ENCODE peak calls at places on chromosome 15, in seven cellular contexts. Y, X, L, A, I, P and J are unnamed samples.

GRCh38 chr15:33013827-33014445 is 180.6 kb downstream of the FMN1 start:
- DNase-seq in Y (no peak), X (no peak), L (no peak), A (peak), I (no peak), P (no peak), J (no peak)

GRCh38 chr15:69535101-69535638 is 82.6 kb downstream of the RPLP1 start:
- DNase-seq in Y (no peak), X (no peak), L (no peak), A (no peak), I (no peak), P (no peak), J (no peak)

GRCh38 chr15:56496635-56497034 is 31.7 kb upstream of the MNS1 start:
- DNase-seq in Y (peak), X (peak), L (peak), A (peak), I (no peak), P (peak), J (peak)

GRCh38 chr15:62559049-62559733 is 394.1 kb upstream of the C2CD4B start:
- DNase-seq in Y (no peak), X (no peak), L (no peak), A (no peak), I (no peak), P (no peak), J (no peak)

GRCh38 chr15:39890640-39891039 is 29.4 kb downstream of the GPR176 start:
- DNase-seq in Y (no peak), X (no peak), L (no peak), A (no peak), I (no peak), P (no peak), J (no peak)

GRCh38 chr15:62647195-62647865 is 395.2 kb upstream of the TPM1 start:
- DNase-seq in Y (peak), X (no peak), L (no peak), A (peak), I (no peak), P (peak), J (no peak)

GRCh38 chr15:81194723-81195122 is 2.0 kb upstream of the IL16 start:
- DNase-seq in Y (no peak), X (no peak), L (no peak), A (no peak), I (no peak), P (no peak), J (no peak)

GRCh38 chr15:84819291-84819768 is 2.2 kb downstream of the ALPK3 start:
- DNase-seq in Y (peak), X (no peak), L (peak), A (no peak), I (no peak), P (peak), J (no peak)

GRCh38 chr15:81887913-81888312 is 157.9 kb downstream of the MEX3B start:
- DNase-seq in Y (no peak), X (no peak), L (no peak), A (no peak), I (no peak), P (no peak), J (no peak)

DNA sequence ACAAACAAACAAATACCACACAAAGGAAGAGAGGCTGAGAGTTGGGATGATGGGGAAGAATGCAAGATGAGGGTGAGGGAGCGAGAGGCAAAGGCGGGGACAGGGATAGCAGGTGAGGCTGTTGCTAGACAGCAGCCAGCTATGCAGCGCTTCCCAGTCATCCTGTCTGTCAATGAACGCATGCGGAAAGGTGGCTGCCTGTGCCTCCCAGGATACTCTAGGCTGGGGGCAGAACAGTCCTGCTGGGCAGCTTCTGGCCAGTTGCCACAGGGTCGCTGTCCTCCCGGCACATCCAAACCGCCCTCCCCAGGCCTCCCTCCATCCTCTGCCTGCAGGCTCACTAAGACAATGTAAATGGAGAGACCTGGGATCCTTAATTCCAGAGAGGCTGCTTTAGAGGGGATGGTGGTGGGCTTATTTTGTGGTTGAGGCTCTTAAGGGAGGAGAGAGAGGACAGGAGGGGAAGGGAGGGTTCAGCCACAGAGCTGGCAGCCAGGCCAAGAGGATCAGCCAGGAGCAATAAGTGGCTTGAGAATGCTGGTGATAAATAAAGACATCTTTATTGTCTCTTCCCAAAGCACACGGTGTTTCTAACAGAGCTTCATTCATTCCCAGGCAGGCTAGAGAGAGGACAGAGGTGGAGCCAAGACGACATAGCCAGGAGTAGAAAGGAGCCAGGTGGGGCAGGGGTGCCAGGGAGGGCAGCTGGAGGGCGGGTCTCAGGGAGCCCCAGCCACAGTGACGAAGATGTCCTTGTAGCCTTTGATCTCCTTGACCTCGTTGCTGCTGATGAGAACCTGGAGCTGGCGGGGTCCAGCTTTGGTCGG is 9.2 kb upstream of the TGM5 start:
- DNase-seq in Y (no peak), X (no peak), L (no peak), A (no peak), I (no peak), P (no peak), J (no peak)
- TF ChIP-seq JUND in Y (no peak), X (no peak), L (no peak), A (no peak), I (no peak), P (no peak), J (no peak)

DNA sequence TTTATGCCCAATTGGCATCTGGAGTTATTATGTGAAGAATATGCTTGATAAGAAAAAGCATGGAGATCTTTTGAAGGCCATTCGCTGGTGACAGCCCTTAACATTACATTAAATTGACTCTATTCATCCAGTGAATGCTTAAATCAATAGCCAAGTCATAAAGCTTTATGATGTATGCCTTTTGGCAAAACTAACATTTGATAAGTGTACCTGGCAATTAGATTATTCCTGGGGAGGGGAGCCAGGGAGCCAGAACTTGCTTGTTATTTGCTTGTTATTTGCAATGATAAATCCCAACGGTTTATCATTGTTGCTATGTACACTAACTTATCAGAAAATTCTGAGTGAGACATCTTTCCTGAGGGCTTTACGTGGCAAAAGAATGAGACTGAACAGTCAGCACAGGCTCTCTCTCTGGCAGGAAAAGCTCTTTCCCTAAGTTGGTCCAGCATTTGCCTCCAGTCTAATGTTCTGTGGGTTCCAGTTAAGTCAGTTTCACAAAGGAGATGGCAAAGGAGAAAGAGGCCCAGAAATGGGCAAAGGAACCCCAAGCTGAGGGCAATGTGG is 35.8 kb upstream of the FBN1 start:
- DNase-seq in Y (no peak), X (no peak), L (peak), A (no peak), I (no peak), P (no peak), J (no peak)
- TF ChIP-seq JUND in Y (no peak), X (no peak), L (no peak), A (no peak), I (no peak), P (no peak), J (no peak)

GRCh38 chr15:71151061-71151460 is 35.8 kb downstream of the THSD4 start:
- DNase-seq in Y (no peak), X (no peak), L (no peak), A (no peak), I (no peak), P (no peak), J (no peak)
- TF ChIP-seq JUND in Y (no peak), X (no peak), L (no peak), A (no peak), I (no peak), P (no peak), J (no peak)

DNA sequence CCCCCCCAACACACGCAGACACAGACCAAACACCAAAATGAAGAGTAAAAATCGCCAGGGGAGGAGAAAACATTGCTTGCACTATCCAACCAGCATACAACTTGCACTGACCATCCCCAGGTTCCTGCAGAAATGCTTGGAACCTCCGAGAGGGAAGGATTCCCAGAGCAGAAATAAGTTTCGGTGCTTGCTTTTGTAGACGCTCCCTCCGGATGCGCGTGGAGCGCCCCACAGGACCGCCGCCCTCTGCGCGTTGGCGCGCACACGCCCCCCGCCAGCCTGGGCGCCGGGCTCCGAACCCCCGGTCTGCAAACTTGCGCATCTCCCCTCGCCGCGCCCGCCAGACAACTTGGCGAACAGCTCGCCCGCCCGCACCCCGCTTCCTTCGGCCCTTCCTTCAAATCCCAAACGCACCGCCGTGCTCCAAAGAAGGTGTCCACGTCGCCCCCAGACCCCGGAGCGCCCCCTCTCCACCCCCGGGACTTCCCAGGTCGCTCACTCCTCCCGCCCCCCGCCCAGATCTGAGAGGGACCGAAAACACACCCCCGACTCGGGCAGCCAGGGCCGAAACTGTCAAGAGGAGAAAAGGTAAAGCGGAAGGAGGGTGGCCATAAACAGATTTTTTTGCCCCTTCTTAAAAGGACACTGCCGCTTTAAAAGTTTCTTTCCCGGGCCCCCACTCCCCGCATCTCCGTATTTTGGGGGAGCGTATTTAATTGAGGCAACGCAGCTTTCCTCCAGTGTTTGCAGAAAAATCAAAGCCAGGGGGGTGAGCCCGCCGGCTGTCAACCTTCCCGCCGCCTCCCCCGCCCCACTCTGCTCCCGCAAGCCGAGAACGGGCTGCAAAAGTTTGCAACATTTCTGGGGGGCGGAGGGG is 839 bp downstream of the RORA start:
- DNase-seq in Y (no peak), X (no peak), L (peak), A (no peak), I (no peak), P (no peak), J (no peak)
- TF ChIP-seq JUND in Y (no peak), X (no peak), L (no peak), A (no peak), I (no peak), P (no peak), J (no peak)

GRCh38 chr15:91268510-91268909 is 168.5 kb downstream of the SV2B start:
- DNase-seq in Y (peak), X (no peak), L (peak), A (peak), I (no peak), P (no peak), J (no peak)
- TF ChIP-seq JUND in Y (peak), X (no peak), L (no peak), A (no peak), I (peak), P (no peak), J (no peak)

GRCh38 chr15:66803182-66803729 is 101.2 kb downstream of the SMAD6 start:
- DNase-seq in Y (peak), X (no peak), L (peak), A (peak), I (peak), P (peak), J (peak)
- TF ChIP-seq JUND in Y (peak), X (no peak), L (peak), A (peak), I (peak), P (peak), J (peak)

DNA sequence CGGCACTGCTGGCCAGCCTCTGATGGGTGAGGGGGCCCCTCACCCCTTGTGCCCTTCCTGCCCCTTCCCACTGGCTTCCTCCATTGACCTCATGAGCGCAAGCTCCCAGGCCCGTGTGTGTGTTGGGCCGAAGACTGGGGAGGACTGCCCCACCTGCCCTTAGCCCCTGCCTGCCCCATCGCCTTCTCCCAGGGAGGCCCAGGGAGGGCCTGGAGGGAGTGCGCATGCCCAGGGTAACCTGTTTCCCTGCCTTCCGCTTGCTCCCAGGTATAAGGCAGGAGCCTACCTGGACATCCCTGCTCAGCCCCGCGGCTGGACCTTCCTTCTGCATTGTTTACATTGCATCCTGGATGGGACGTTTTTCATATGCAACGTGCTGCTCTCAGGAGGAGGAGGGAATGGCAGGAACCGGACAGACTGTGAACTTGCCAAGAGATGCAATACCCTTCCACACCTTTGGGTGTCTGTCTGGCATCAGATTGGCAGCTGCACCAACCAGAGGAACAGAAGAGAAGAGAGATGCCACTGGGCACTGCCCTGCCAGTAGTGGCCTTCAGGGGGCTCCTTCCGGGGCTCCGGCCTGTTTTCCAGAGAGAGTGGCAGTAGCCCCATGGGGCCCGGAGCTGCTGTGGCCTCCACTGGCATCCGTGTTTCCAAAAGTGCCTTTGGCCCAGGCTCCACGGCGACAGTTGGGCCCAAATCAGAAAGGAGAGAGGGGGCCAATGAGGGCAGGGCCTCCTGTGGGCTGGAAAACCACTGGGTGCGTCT is 8.8 kb downstream of the DLL4 start:
- DNase-seq in Y (no peak), X (no peak), L (peak), A (peak), I (no peak), P (no peak), J (peak)
- TF ChIP-seq JUND in Y (no peak), X (no peak), L (no peak), A (no peak), I (no peak), P (no peak), J (no peak)

GRCh38 chr15:100758554-100758953 is 121.1 kb upstream of the ALDH1A3 start:
- DNase-seq in Y (no peak), X (no peak), L (no peak), A (no peak), I (no peak), P (no peak), J (no peak)

GRCh38 chr15:100760357-100760903 is 119.2 kb upstream of the ALDH1A3 start:
- DNase-seq in Y (no peak), X (no peak), L (no peak), A (no peak), I (no peak), P (no peak), J (peak)

GRCh38 chr15:100761253-100761935 is 118.2 kb upstream of the ALDH1A3 start:
- DNase-seq in Y (no peak), X (no peak), L (no peak), A (no peak), I (no peak), P (no peak), J (no peak)

GRCh38 chr15:100759116-100759515 is 120.5 kb upstream of the ALDH1A3 start:
- DNase-seq in Y (no peak), X (no peak), L (no peak), A (no peak), I (no peak), P (no peak), J (no peak)

GRCh38 chr15:100759698-100760356 is 119.8 kb upstream of the ALDH1A3 start:
- DNase-seq in Y (peak), X (no peak), L (peak), A (peak), I (no peak), P (peak), J (no peak)
- TF ChIP-seq JUND in Y (peak), X (no peak), L (peak), A (no peak), I (no peak), P (no peak), J (no peak)